ENCODE peak calls at places on chromosomes 7 and 10, in seven cellular contexts. R is A549, U is cardiac muscle cell, K is thoracic aorta, L is mucosa of descending colon, D is body of pancreas, P is transverse colon. A is an unnamed sample.

GRCh38 chr7:94295805-94296204 is 98.9 kb upstream of the COL1A2 start:
- DNase-seq in R (peak), U (peak), K (no peak), L (no peak), D (no peak), P (no peak), A (no peak)

GRCh38 chr10:131703941-131704340 is 196.9 kb upstream of the PPP2R2D start:
- DNase-seq in R (no peak), U (no peak), K (no peak), L (no peak), D (peak), P (no peak), A (no peak)

GRCh38 chr10:87935290-87936141 is 72.1 kb downstream of the PTEN start:
- DNase-seq in R (no peak), U (peak), K (no peak), L (no peak), D (no peak), P (no peak), A (no peak)

GRCh38 chr7:41724996-41725395 is 22.1 kb upstream of the INHBA start:
- DNase-seq in R (no peak), U (no peak), K (no peak), L (no peak), D (no peak), P (no peak), A (no peak)

GRCh38 chr10:107022600-107023354 is 141.7 kb downstream of the SORCS1 start:
- DNase-seq in R (no peak), U (no peak), K (no peak), L (no peak), D (no peak), P (no peak), A (no peak)

GRCh38 chr7:6128205-6128604 is 97.0 kb downstream of the ANKRD61 start:
- DNase-seq in R (no peak), U (no peak), K (no peak), L (no peak), D (no peak), P (no peak), A (no peak)

GRCh38 chr7:94161476-94161875 is 157.3 kb upstream of the BET1 start:
- DNase-seq in R (no peak), U (no peak), K (no peak), L (no peak), D (no peak), P (no peak), A (no peak)

GRCh38 chr7:17549406-17549805 is 251.0 kb downstream of the AHR start:
- DNase-seq in R (no peak), U (no peak), K (no peak), L (no peak), D (no peak), P (no peak), A (no peak)

GRCh38 chr7:41033526-41033925 is 669.4 kb downstream of the INHBA start:
- DNase-seq in R (no peak), U (peak), K (no peak), L (no peak), D (no peak), P (no peak), A (no peak)

GRCh38 chr10:129360046-129360445 is 107.0 kb upstream of the MGMT start:
- DNase-seq in R (no peak), U (no peak), K (no peak), L (no peak), D (no peak), P (no peak), A (no peak)

GRCh38 chr7:78490526-78490925 is 692.0 kb downstream of the PHTF2 start:
- DNase-seq in R (no peak), U (no peak), K (no peak), L (no peak), D (no peak), P (no peak), A (no peak)

GRCh38 chr10:36534471-36535002 is 590.9 kb upstream of the ANKRD30A start:
- DNase-seq in R (peak), U (peak), K (no peak), L (no peak), D (no peak), P (no peak), A (no peak)

GRCh38 chr10:24209421-24209770 is 458 bp downstream of the KIAA1217 start:
- DNase-seq in R (peak), U (peak), K (no peak), L (no peak), D (no peak), P (no peak), A (no peak)

GRCh38 chr7:100840470-100841100 is 11.9 kb upstream of the SLC12A9 start:
- DNase-seq in R (no peak), U (no peak), K (no peak), L (no peak), D (no peak), P (no peak), A (no peak)

GRCh38 chr7:98640375-98640774 is 23.3 kb downstream of the NPTX2 start:
- DNase-seq in R (no peak), U (no peak), K (no peak), L (no peak), D (no peak), P (no peak), A (no peak)
- TF ChIP-seq CTCF in R (no peak), U (no peak), K (no peak), L (no peak), D (no peak), P (no peak), A (no peak)

DNA sequence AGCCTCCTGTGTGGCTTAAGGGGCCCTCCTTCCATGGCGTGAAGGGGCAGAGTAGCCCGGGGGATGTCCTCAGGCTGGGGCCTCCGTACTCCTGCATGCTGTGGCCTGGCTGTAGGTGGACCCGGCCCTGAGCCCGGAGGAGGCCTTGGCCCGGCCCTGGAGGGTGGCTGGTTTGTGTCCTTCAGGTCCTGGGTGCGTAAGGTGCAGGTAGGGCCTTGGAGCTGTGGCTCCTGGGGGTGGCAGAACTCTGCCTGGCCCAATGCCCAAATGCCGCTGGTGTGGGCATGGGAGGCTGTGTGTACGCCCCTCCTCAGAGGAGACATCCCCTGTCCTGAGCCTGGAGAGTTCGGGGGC is 26.9 kb upstream of the AMZ1 start:
- DNase-seq in R (no peak), U (no peak), K (no peak), L (no peak), D (no peak), P (no peak), A (no peak)
- TF ChIP-seq CTCF in R (no peak), U (peak), K (no peak), L (no peak), D (no peak), P (no peak), A (no peak)

DNA sequence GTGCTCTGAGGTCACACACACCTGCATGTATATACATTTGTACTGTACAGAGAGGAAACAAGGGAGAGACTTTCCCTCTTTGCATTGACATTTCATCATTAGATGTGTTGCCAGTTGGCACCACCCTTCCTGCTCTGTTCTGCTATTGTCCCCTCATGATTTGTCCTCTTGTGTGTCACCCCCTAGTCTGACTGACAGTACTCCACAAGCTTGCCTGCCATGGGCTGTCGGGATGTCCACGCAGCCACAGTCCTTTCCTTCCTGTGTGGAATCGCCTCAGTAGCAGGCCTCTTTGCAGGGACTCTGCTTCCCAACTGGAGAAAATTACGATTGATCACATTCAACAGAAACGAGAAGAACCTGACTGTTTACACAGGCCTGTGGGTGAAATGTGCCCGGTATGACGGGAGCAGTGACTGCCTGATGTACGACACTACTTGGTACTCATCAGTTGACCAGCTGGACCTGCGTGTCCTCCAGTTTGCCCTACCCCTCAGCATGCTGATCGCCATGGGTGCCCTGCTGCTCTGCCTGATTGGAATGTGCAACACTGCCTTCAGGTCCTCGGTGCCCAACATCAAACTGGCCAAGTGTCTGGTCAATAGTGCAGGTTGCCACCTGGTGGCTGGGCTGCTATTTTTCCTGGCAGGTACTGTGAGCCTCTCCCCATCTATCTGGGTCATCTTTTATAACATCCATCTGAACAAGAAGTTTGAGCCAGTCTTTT is 9.4 kb downstream of the CLDN12 start:
- DNase-seq in R (no peak), U (peak), K (no peak), L (peak), D (peak), P (peak), A (no peak)
- TF ChIP-seq CTCF in R (peak), U (peak), K (no peak), L (peak), D (no peak), P (peak), A (peak)

DNA sequence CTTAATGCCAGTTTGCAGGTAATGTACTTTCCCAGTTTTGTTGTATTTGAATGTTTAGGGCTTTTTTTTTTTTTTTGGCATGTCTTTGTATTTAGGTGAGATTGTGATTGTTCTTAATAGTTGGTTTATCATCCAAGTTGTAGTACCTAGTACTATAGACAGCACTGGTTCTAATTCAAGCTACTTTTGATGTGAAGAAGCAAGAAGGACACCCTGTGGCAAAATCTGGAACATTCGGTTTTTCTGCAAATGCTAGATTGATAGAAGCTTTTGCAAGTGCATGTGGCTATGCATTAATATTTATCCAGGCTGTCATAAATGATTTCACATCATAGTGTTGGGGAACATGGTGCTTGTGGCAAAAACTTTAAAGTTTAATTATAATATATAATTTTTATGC is 248.9 kb downstream of the FOXP2 start:
- DNase-seq in R (no peak), U (peak), K (no peak), L (no peak), D (no peak), P (peak), A (no peak)
- TF ChIP-seq CTCF in R (no peak), U (peak), K (no peak), L (no peak), D (no peak), P (peak), A (peak)

GRCh38 chr10:86349474-86349873 is 17.1 kb downstream of the GRID1 start:
- DNase-seq in R (peak), U (peak), K (no peak), L (no peak), D (no peak), P (no peak), A (no peak)
- TF ChIP-seq CTCF in R (peak), U (peak), K (no peak), L (no peak), D (no peak), P (no peak), A (peak)

GRCh38 chr10:120963053-120963533 is 111.9 kb downstream of the WDR11 start:
- DNase-seq in R (no peak), U (no peak), K (no peak), L (peak), D (no peak), P (peak), A (no peak)
- TF ChIP-seq CTCF in R (no peak), U (no peak), K (no peak), L (no peak), D (no peak), P (no peak), A (no peak)

GRCh38 chr10:103053659-103054581 is 135.8 kb downstream of the CNNM2 start:
- DNase-seq in R (peak), U (peak), K (no peak), L (peak), D (peak), P (peak), A (no peak)
- TF ChIP-seq CTCF in R (peak), U (peak), K (peak), L (no peak), D (no peak), P (no peak), A (peak)

A was measured in D721Med.